ENCODE peak calls at places on chromosomes 5 and 9, in six cellular contexts. E is GM23248, M is neural progenitor cell, J is SK-N-SH, B is PC-3, P is MM.1S. G is an unnamed sample.

GRCh38 chr9:38733503-38733902 is 13.6 kb upstream of the FAM240B start:
- DNase-seq in M (no peak), J (no peak), B (no peak), E (no peak), P (no peak), G (no peak)

GRCh38 chr9:7273575-7273974 is 515.8 kb downstream of the KDM4C start:
- DNase-seq in P (no peak), E (peak; percentile 40), M (peak; percentile 62), J (no peak), B (peak; percentile 15), G (no peak)

GRCh38 chr9:109726122-109726521 is 53.9 kb upstream of the PALM2AKAP2 start:
- DNase-seq in B (no peak), J (no peak), P (peak; percentile 35), E (no peak), M (no peak), G (no peak)

GRCh38 chr9:70480405-70480980 is 66.0 kb upstream of the KLF9 start:
- DNase-seq in J (peak; percentile 57), B (peak; percentile 14), P (no peak), E (peak; percentile 80), M (no peak), G (no peak)

GRCh38 chr5:153425914-153426313 is 64.6 kb upstream of the GRIA1 start:
- DNase-seq in P (no peak), B (no peak), J (no peak), M (no peak), E (no peak), G (peak; percentile 6)

GRCh38 chr5:160628295-160629006 is 206.8 kb downstream of the PTTG1 start:
- DNase-seq in E (no peak), P (no peak), B (no peak), J (no peak), M (no peak), G (no peak)

GRCh38 chr9:133115604-133116345 is 5.3 kb downstream of the RALGDS start:
- DNase-seq in P (no peak), M (no peak), J (no peak), B (no peak), E (peak; percentile 87), G (no peak)

GRCh38 chr5:132753135-132753987 is 6.1 kb downstream of the CCNI2 start:
- DNase-seq in B (no peak), E (no peak), M (peak; percentile 79), P (peak; percentile 38), J (peak; percentile 47), G (no peak)

GRCh38 chr9:70962761-70963445 is 158.5 kb downstream of the TRPM3 start:
- DNase-seq in M (no peak), J (no peak), E (peak; percentile 24), P (no peak), B (no peak), G (no peak)

GRCh38 chr9:124452841-124453585 is 2.8 kb downstream of the ADGRD2 start:
- DNase-seq in B (no peak), J (no peak), M (no peak), E (no peak), P (no peak), G (no peak)

GRCh38 chr5:114678778-114679177 is 316.9 kb downstream of the KCNN2 start:
- DNase-seq in E (no peak), J (no peak), M (no peak), P (no peak), B (no peak), G (no peak)

GRCh38 chr9:522658-523057 is 308.0 kb downstream of the DOCK8 start:
- DNase-seq in E (peak; percentile 2), M (no peak), J (no peak), P (no peak), B (no peak), G (no peak)

GRCh38 chr9:3525088-3525835 is 539 bp downstream of the RFX3 start:
- DNase-seq in M (peak; percentile 73), J (peak; percentile 69), P (peak; percentile 13), E (peak; percentile 59), B (no peak), G (no peak)

GRCh38 chr9:108105885-108106284 is 616.3 kb upstream of the KLF4 start:
- DNase-seq in J (no peak), B (no peak), M (peak; percentile 60), E (no peak), P (no peak), G (no peak)

DNA sequence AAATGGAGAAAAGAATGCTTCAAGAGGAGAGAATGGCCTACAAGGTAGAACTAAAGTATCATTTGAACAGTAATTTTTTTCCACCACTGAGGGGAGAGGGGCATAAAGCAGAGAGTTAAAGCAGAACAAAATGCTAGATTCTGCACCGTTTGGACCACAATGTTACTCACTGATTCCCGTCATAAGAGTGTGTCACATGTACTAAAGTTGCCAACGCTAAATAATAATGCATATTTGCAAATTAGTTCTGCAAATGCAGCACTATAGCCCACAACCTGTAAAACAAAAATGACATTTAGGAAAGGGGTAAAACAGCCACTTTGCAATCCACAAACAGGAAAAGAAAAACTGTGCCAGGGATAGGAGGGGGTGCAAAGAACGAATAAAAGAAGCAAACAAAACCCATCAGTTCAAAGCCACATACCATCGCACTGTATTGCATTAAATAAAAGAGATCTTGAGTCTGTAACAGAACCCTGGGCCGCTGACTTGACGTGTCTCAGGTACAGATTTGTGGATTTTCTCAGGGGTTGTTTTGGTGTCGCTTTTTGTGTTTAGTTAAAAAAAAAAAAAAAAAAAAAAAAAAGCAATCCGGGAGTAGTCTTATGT is 7.7 kb upstream of the NFIB start:
- DNase-seq in B (no peak), E (peak; percentile 55), P (no peak), J (no peak), M (peak; percentile 23), G (no peak)
- TF ChIP-seq EZH2phosphoT487 in B (no peak), E (no peak), P (no peak), J (no peak), M (peak; percentile 58), G (no peak)

DNA sequence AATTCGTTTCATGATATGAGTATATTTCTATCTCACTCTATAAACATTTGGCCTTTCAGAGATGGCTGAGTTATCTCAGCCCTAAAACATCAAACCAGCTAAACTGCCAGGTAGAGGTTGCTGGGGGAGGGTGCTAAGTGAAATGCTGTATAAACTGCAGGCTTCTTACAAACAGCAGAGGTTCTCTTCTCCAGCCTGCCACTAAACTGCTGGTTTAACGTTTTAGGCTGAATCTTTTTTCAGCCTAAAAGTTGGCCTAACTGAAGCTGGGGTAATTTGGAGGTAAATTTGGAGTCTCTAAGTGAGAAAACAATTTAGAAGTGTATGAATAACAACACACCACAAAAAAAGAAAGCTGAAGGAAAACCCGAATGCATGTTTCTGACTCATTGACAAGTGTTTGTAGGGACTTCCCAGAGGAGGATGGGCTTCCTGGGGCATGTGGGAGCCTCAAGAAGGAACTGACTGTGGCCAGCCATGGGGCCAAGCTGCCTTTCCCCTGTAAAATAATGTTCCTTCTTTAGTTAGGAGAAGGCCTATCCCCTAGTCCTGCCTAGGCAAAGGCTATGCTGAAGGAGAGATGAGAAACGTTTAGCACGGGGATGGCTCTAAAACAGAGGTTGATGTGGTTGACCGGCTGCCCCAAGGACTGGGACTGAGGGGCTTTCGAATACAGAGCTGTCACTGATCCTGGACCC is 44.3 kb downstream of the SLC28A3 start:
- DNase-seq in J (no peak), E (peak; percentile 70), P (peak; percentile 58), B (peak; percentile 25), M (no peak), G (no peak)
- H3K9ac ChIP-seq in J (peak overlapping the region; percentile 45), E (peak overlapping the region; percentile 10), P (peak overlapping the region; percentile 17), B (no peak overlapping the region), M (no peak overlapping the region), G (no peak overlapping the region)

GRCh38 chr5:151150484-151151262 is 6.9 kb downstream of the ANXA6 start:
- DNase-seq in P (peak; percentile 80), J (peak; percentile 42), E (peak; percentile 63), B (no peak), M (peak; percentile 33), G (no peak)
- TF ChIP-seq EZH2phosphoT487 in P (no peak), J (no peak), E (no peak), B (no peak), M (no peak), G (no peak)

GRCh38 chr9:137387034-137387890 is 35.7 kb downstream of the EXD3 start:
- DNase-seq in B (no peak), P (no peak), J (no peak), M (peak; percentile 1), E (no peak), G (no peak)
- H3K9ac ChIP-seq in B (no peak overlapping the region), P (no peak overlapping the region), J (no peak overlapping the region), M (no peak overlapping the region), E (no peak overlapping the region), G (no peak overlapping the region)